ENCODE peak calls at places on chromosomes 1 and 21, in six cellular contexts. E is NCI-H2081, S is T-cell, O is M059J, F is amniotic epithelial cell, C is hippocampal formation. Z is an unnamed sample.

GRCh38 chr1:28807046-28807445 is 4.9 kb upstream of the OPRD1 start:
- DNase-seq in E (no peak), S (no peak), O (no peak), F (no peak), C (no peak), Z (no peak)

GRCh38 chr1:238489006-238489405 is 598.3 kb upstream of the ZP4 start:
- DNase-seq in E (peak), S (no peak), O (no peak), F (no peak), C (no peak), Z (no peak)

GRCh38 chr1:33143181-33143580 is 38.7 kb downstream of the TRIM62 start:
- DNase-seq in E (no peak), S (no peak), O (peak), F (peak), C (no peak), Z (no peak)

GRCh38 chr21:36917487-36918158 is 48.8 kb downstream of the HLCS start:
- DNase-seq in E (peak), S (no peak), O (peak), F (peak), C (peak), Z (no peak)

GRCh38 chr1:34176830-34177613 is at the start of gene C1orf94:
- DNase-seq in E (no peak), S (no peak), O (no peak), F (no peak), C (no peak), Z (no peak)

GRCh38 chr1:19661721-19662228 is 2.9 kb upstream of the HTR6 start:
- DNase-seq in E (no peak), S (peak), O (peak), F (peak), C (no peak), Z (peak)

GRCh38 chr1:240241278-240241677 is 149.6 kb downstream of the FMN2 start:
- DNase-seq in E (no peak), S (no peak), O (no peak), F (no peak), C (no peak), Z (no peak)

GRCh38 chr1:161185732-161186311 is 8.5 kb upstream of the B4GALT3 start:
- DNase-seq in E (no peak), S (no peak), O (no peak), F (no peak), C (peak), Z (no peak)

GRCh38 chr1:200372095-200372884 is 37.5 kb downstream of the ZNF281 start:
- DNase-seq in E (no peak), S (no peak), O (peak), F (peak), C (no peak), Z (no peak)

GRCh38 chr21:45033791-45034555 is 40.4 kb upstream of the ADARB1 start:
- DNase-seq in E (no peak), S (no peak), O (no peak), F (peak), C (no peak), Z (no peak)

GRCh38 chr1:7632681-7633080 is 138.4 kb upstream of the VAMP3 start:
- DNase-seq in E (no peak), S (no peak), O (no peak), F (no peak), C (no peak), Z (no peak)

GRCh38 chr1:234408757-234409156 is 35.5 kb downstream of the COA6 start:
- DNase-seq in E (no peak), S (peak), O (no peak), F (no peak), C (no peak), Z (no peak)

GRCh38 chr1:60279798-60280197 is 206.2 kb upstream of the C1orf87 start:
- DNase-seq in E (no peak), S (no peak), O (no peak), F (peak), C (no peak), Z (no peak)

GRCh38 chr1:210582186-210582981 is 253.7 kb downstream of the HHAT start:
- DNase-seq in E (no peak), S (no peak), O (no peak), F (peak), C (no peak), Z (no peak)

GRCh38 chr1:189662190-189662589 is 815.5 kb downstream of the BRINP3 start:
- DNase-seq in E (no peak), S (no peak), O (peak), F (peak), C (no peak), Z (no peak)

GRCh38 chr1:178397678-178398077 is 99.1 kb downstream of the CLEC20A start:
- DNase-seq in E (no peak), S (no peak), O (peak), F (peak), C (no peak), Z (no peak)

GRCh38 chr1:205949753-205950152 is 6.5 kb upstream of the SLC26A9 start:
- DNase-seq in E (no peak), S (no peak), O (no peak), F (no peak), C (no peak), Z (no peak)

GRCh38 chr21:42527489-42528158 is 14.0 kb downstream of the SLC37A1 start:
- DNase-seq in E (peak), S (peak), O (no peak), F (no peak), C (no peak), Z (peak)

GRCh38 chr21:32748529-32748928 is 20.7 kb upstream of the SYNJ1 start:
- DNase-seq in E (no peak), S (no peak), O (no peak), F (no peak), C (no peak), Z (no peak)

GRCh38 chr1:234869182-234870019 is 259.2 kb downstream of the TOMM20 start:
- DNase-seq in E (no peak), S (no peak), O (peak), F (no peak), C (no peak), Z (no peak)

GRCh38 chr1:222009105-222009730 is 267.3 kb upstream of the DUSP10 start:
- DNase-seq in E (no peak), S (peak), O (peak), F (peak), C (no peak), Z (peak)

GRCh38 chr1:229781453-229781852 is 155.4 kb downstream of the URB2 start:
- DNase-seq in E (peak), S (no peak), O (no peak), F (no peak), C (no peak), Z (peak)

GRCh38 chr1:21865943-21866628 is 54.0 kb downstream of the LDLRAD2 start:
- DNase-seq in E (peak), S (no peak), O (no peak), F (no peak), C (no peak), Z (no peak)

GRCh38 chr1:87586501-87586900 is 257.8 kb downstream of the LMO4 start:
- DNase-seq in E (no peak), S (no peak), O (no peak), F (no peak), C (no peak), Z (no peak)

GRCh38 chr1:119790481-119791198 is 20.6 kb downstream of the REG4 start:
- DNase-seq in E (no peak), S (no peak), O (no peak), F (no peak), C (no peak), Z (no peak)

GRCh38 chr1:84862810-84863251 is 30.2 kb downstream of the LPAR3 start:
- DNase-seq in E (no peak), S (peak), O (peak), F (no peak), C (no peak), Z (no peak)

GRCh38 chr1:186033744-186034345 is 299.7 kb downstream of the HMCN1 start:
- DNase-seq in E (no peak), S (no peak), O (peak), F (peak), C (no peak), Z (no peak)

GRCh38 chr1:213989071-213989739 is 1.4 kb downstream of the PROX1 start:
- DNase-seq in E (peak), S (no peak), O (peak), F (no peak), C (peak), Z (no peak)

GRCh38 chr1:184615301-184615700 is 139.4 kb downstream of the EDEM3 start:
- DNase-seq in E (no peak), S (no peak), O (no peak), F (no peak), C (no peak), Z (no peak)

GRCh38 chr1:30885580-30886513 is 22.7 kb downstream of the SDC3 start:
- DNase-seq in E (no peak), S (no peak), O (no peak), F (no peak), C (peak), Z (no peak)

Z was measured in NCI-H1436.